ENCODE peak calls at places on chromosomes 16 and 17, in eight cellular contexts. B, Z, T, X, A, K, L and J are unnamed samples.

GRCh38 chr16:53967172-53967571 is 263.2 kb downstream of the FTO start:
- DNase-seq in Z (no peak), T (no peak), X (no peak), A (no peak), L (no peak), K (no peak), B (no peak), J (no peak)

GRCh38 chr16:86395477-86395876 is 114.8 kb upstream of the FOXF1 start:
- DNase-seq in Z (no peak), A (no peak), B (no peak), L (no peak), K (no peak), X (no peak), T (no peak), J (no peak)

GRCh38 chr17:41065829-41066624 is at the start of gene KRTAP2-4:
- DNase-seq in X (no peak), L (no peak), A (no peak), B (peak; percentile 95), Z (no peak), T (no peak), K (peak; percentile 79), J (no peak)

GRCh38 chr16:57299009-57299718 is 14.7 kb upstream of the PLLP start:
- DNase-seq in T (no peak), L (peak; percentile 63), X (no peak), A (no peak), Z (peak; percentile 46), B (peak; percentile 75), K (peak; percentile 36), J (no peak)

GRCh38 chr17:41734139-41734948 is at the start of gene HAP1:
- DNase-seq in B (peak; percentile 23), A (no peak), K (no peak), L (no peak), T (peak; percentile 70), Z (peak; percentile 36), X (no peak), J (peak; percentile 52)

GRCh38 chr17:78532311-78532710 is 44.9 kb downstream of the DNAH17 start:
- DNase-seq in T (peak; percentile 23), L (no peak), Z (no peak), K (no peak), A (no peak), B (no peak), X (no peak), J (no peak)

GRCh38 chr16:74936902-74937560 is 47.9 kb downstream of the WDR59 start:
- DNase-seq in A (no peak), B (peak; percentile 93), T (no peak), L (no peak), X (no peak), Z (no peak), K (peak; percentile 81), J (no peak)

GRCh38 chr16:49019826-49020401 is 261.7 kb downstream of the CBLN1 start:
- DNase-seq in X (no peak), A (no peak), B (no peak), L (no peak), K (no peak), Z (no peak), T (peak; percentile 77), J (peak; percentile 85)

GRCh38 chr16:57145046-57145963 is 40.5 kb downstream of the PSME3IP1 start:
- DNase-seq in L (no peak), X (no peak), B (no peak), K (no peak), A (no peak), Z (no peak), T (no peak), J (no peak)

GRCh38 chr16:53518550-53519416 is 15.8 kb upstream of the AKTIP start:
- DNase-seq in T (no peak), B (peak; percentile 96), A (no peak), X (peak; percentile 87), K (peak; percentile 77), Z (peak; percentile 72), L (peak; percentile 58), J (peak; percentile 21)

GRCh38 chr16:61050547-61050946 is 985.7 kb downstream of the CDH8 start:
- DNase-seq in B (no peak), Z (no peak), T (peak; percentile 48), L (no peak), K (no peak), A (no peak), X (no peak), J (no peak)

GRCh38 chr17:65413390-65413789 is 148.1 kb downstream of the AXIN2 start:
- DNase-seq in B (no peak), X (no peak), A (no peak), K (no peak), Z (no peak), L (no peak), T (no peak), J (no peak)

GRCh38 chr17:83161298-83162034 is 82.1 kb downstream of the METRNL start:
- DNase-seq in K (no peak), T (no peak), X (no peak), A (no peak), Z (no peak), B (peak; percentile 29), L (peak; percentile 25), J (no peak)

GRCh38 chr16:15653227-15653626 is 3.2 kb downstream of the NDE1 start:
- DNase-seq in Z (no peak), X (no peak), A (no peak), T (peak; percentile 12), L (no peak), K (peak; percentile 49), B (peak; percentile 91), J (no peak)

GRCh38 chr16:11038777-11039176 is 94.4 kb downstream of the CLEC16A start:
- DNase-seq in K (no peak), L (no peak), X (no peak), B (no peak), A (no peak), Z (no peak), T (peak; percentile 60), J (no peak)

GRCh38 chr17:68445671-68446070 is 11.6 kb downstream of the WIPI1 start:
- DNase-seq in K (no peak), L (no peak), T (no peak), A (no peak), B (no peak), X (no peak), Z (no peak), J (no peak)